ENCODE peak calls at places on chromosomes 11 and 22, in four cellular contexts. S, O, E and I are unnamed samples.

GRCh38 chr11:78231962-78232459 is 43.3 kb downstream of the USP35 start:
- DNase-seq in E (peak; percentile 51), O (no peak), S (no peak), I (no peak)

GRCh38 chr22:42500836-42501179 is 18.8 kb downstream of the RRP7A start:
- DNase-seq in O (no peak), S (no peak), E (no peak), I (no peak)

GRCh38 chr11:71129624-71130023 is 122.8 kb downstream of the SHANK2 start:
- DNase-seq in O (no peak), S (no peak), E (no peak), I (no peak)

GRCh38 chr11:13465909-13466371 is 2.9 kb upstream of the BTBD10 start:
- DNase-seq in E (peak; percentile 45), O (peak; percentile 35), S (no peak), I (no peak)

GRCh38 chr11:125376117-125376516 is 119.9 kb downstream of the FEZ1 start:
- DNase-seq in S (peak; percentile 13), E (no peak), O (no peak), I (no peak)

GRCh38 chr11:2944953-2945756 is 15.9 kb upstream of the PHLDA2 start:
- DNase-seq in E (no peak), S (peak; percentile 78), O (peak; percentile 18), I (peak; percentile 86)

GRCh38 chr11:130315354-130315970 is 745 bp upstream of the ZBTB44 start:
- DNase-seq in O (peak; percentile 75), E (no peak), S (no peak), I (peak; percentile 32)

GRCh38 chr11:34721646-34722045 is 100.8 kb downstream of the EHF start:
- DNase-seq in S (no peak), E (no peak), O (no peak), I (no peak)

GRCh38 chr11:36053901-36054300 is 110.0 kb downstream of the LDLRAD3 start:
- DNase-seq in O (no peak), S (no peak), E (no peak), I (no peak)

GRCh38 chr11:833114-833791 is 501 bp downstream of the CD151 start:
- DNase-seq in S (no peak), O (peak; percentile 67), E (no peak), I (peak; percentile 85)

GRCh38 chr22:48706934-48707748 is 1120.5 kb downstream of the BRD1 start:
- DNase-seq in S (no peak), E (no peak), O (no peak), I (no peak)

GRCh38 chr11:120236169-120237107 is 3.5 kb upstream of the POU2F3 start:
- DNase-seq in E (no peak), S (no peak), O (no peak), I (no peak)

GRCh38 chr11:2305862-2306823 is 4.3 kb downstream of the TSPAN32 start:
- DNase-seq in E (no peak), S (no peak), O (no peak), I (no peak)

GRCh38 chr22:26792522-26792921 is 135.1 kb downstream of the MIAT start:
- DNase-seq in S (no peak), O (no peak), E (no peak), I (no peak)

GRCh38 chr11:19577849-19578619 is 134.6 kb upstream of the NAV2 start:
- DNase-seq in E (no peak), O (no peak), S (peak; percentile 31), I (no peak)

GRCh38 chr11:129317564-129317963 is 58.1 kb upstream of the BARX2 start:
- DNase-seq in E (no peak), O (no peak), S (no peak), I (no peak)

GRCh38 chr11:64001552-64002427 is 15.6 kb downstream of the OTUB1 start:
- DNase-seq in E (peak; percentile 37), S (no peak), O (no peak), I (peak; percentile 43)

GRCh38 chr22:36323182-36323854 is 64.4 kb downstream of the MYH9 start:
- DNase-seq in S (no peak), E (no peak), O (no peak), I (no peak)

GRCh38 chr11:115760528-115760837 is 256.3 kb upstream of the CADM1 start:
- DNase-seq in O (no peak), E (no peak), S (no peak), I (peak; percentile 53)

GRCh38 chr11:69435161-69435990 is 46.1 kb upstream of the LINC01488 start:
- DNase-seq in S (no peak), E (no peak), O (no peak), I (no peak)

GRCh38 chr22:24037851-24038765 is 27.0 kb downstream of the CABIN1 start:
- DNase-seq in O (no peak), S (no peak), E (no peak), I (no peak)

GRCh38 chr11:44324787-44325525 is 15.0 kb upstream of the ALX4 start:
- DNase-seq in S (no peak), O (no peak), E (no peak), I (no peak)

GRCh38 chr11:313787-314547 is at the start of gene IFITM1:
- DNase-seq in E (peak; percentile 73), O (peak; percentile 83), S (no peak), I (no peak)

GRCh38 chr11:62708423-62709261 is 1.2 kb downstream of the GNG3 start:
- DNase-seq in O (no peak), E (no peak), S (no peak), I (peak; percentile 29)

GRCh38 chr22:31162015-31162765 is 2.2 kb downstream of the RNF185 start:
- DNase-seq in E (no peak), O (no peak), S (no peak), I (no peak)

GRCh38 chr22:39592104-39593060 is 21.8 kb downstream of the CACNA1I start:
- DNase-seq in S (no peak), E (peak; percentile 83), O (no peak), I (peak; percentile 47)

GRCh38 chr11:130023204-130023603 is 20.6 kb upstream of the PRDM10 start:
- DNase-seq in O (peak; percentile 43), S (no peak), E (peak; percentile 64), I (no peak)

GRCh38 chr11:44979536-44980399 is 29.1 kb upstream of the TP53I11 start:
- DNase-seq in S (no peak), E (no peak), O (no peak), I (no peak)

GRCh38 chr11:110317516-110317932 is 21.1 kb upstream of the RDX start:
- DNase-seq in E (no peak), S (peak; percentile 15), O (no peak), I (no peak)

GRCh38 chr11:101583180-101584128 is at the start of gene TRPC6:
- DNase-seq in E (peak; percentile 20), S (no peak), O (peak; percentile 6), I (peak; percentile 61)

GRCh38 chr22:49327411-49327810 is 500.3 kb downstream of the BRD1 start:
- DNase-seq in O (no peak), S (no peak), E (no peak), I (no peak)